ENCODE peak calls at places on chromosomes 13 and 19, in eight cellular contexts. U is MM.1S, K is psoas muscle, X is brain microvascular endothelial cell, M is SJCRH30, G is cardiac muscle cell, R is right atrium auricular region, E is neural progenitor cell. Q is an unnamed sample.

GRCh38 chr13:51298812-51299211 is 40.7 kb upstream of the SERPINE3 start:
- DNase-seq in M (peak; percentile 29), G (no peak), R (no peak), X (no peak), K (no peak), E (no peak), U (no peak), Q (no peak)

GRCh38 chr13:111049791-111050538 is 65.1 kb upstream of the ARHGEF7 start:
- DNase-seq in G (peak; percentile 11), E (peak; percentile 46), M (peak; percentile 56), K (no peak), X (no peak), U (no peak), R (peak; percentile 46), Q (peak; percentile 67)

GRCh38 chr13:110272651-110273050 is 34.3 kb downstream of the COL4A1 start:
- DNase-seq in X (no peak), M (no peak), U (no peak), E (no peak), G (no peak), R (no peak), K (no peak), Q (no peak)

GRCh38 chr19:4066176-4066606 is 508 bp downstream of the ZBTB7A start:
- DNase-seq in R (no peak), E (no peak), M (no peak), G (no peak), K (peak; percentile 81), X (no peak), U (no peak), Q (peak; percentile 89)

GRCh38 chr19:2235396-2236284 is 489 bp downstream of the PLEKHJ1 start:
- DNase-seq in K (no peak), E (peak; percentile 37), R (no peak), G (peak; percentile 58), X (no peak), M (peak; percentile 57), U (peak; percentile 44), Q (no peak)

GRCh38 chr13:114200673-114201005 is 21.6 kb downstream of the CFAP97D2 start:
- DNase-seq in U (no peak), X (no peak), G (peak; percentile 31), K (no peak), R (no peak), E (no peak), M (no peak), Q (no peak)

GRCh38 chr19:1671716-1672037 is 19.3 kb upstream of the TCF3 start:
- DNase-seq in X (no peak), R (no peak), K (no peak), E (no peak), M (no peak), U (peak; percentile 63), G (no peak), Q (no peak)

GRCh38 chr13:32253911-32254399 is 61.2 kb downstream of the ZAR1L start:
- DNase-seq in M (no peak), U (no peak), E (no peak), G (no peak), X (no peak), K (no peak), R (no peak), Q (no peak)

GRCh38 chr13:113941571-113942191 is 32.2 kb downstream of the C13orf46 start:
- DNase-seq in R (no peak), U (no peak), G (no peak), K (peak; percentile 42), M (no peak), E (no peak), X (peak; percentile 14), Q (no peak)

GRCh38 chr13:26983533-26984315 is 187.9 kb downstream of the USP12 start:
- DNase-seq in U (no peak), R (no peak), X (no peak), G (no peak), K (no peak), M (no peak), E (no peak), Q (no peak)

GRCh38 chr19:38190793-38191192 is 33.2 kb downstream of the DPF1 start:
- DNase-seq in U (no peak), G (no peak), M (no peak), E (no peak), K (no peak), R (no peak), X (no peak), Q (no peak)

GRCh38 chr19:58548859-58549663 is 5.2 kb downstream of the TRIM28 start:
- DNase-seq in U (no peak), R (no peak), K (no peak), X (no peak), E (no peak), M (no peak), G (no peak), Q (no peak)

GRCh38 chr19:52898101-52898500 is 666 bp upstream of the ZNF320 start:
- DNase-seq in M (no peak), X (no peak), G (no peak), E (peak; percentile 41), U (no peak), K (no peak), R (no peak), Q (peak; percentile 57)

GRCh38 chr19:15038304-15038703 is 11.0 kb upstream of the CASP14 start:
- DNase-seq in M (no peak), K (peak; percentile 67), X (no peak), R (no peak), U (no peak), G (no peak), E (no peak), Q (no peak)

GRCh38 chr19:54209058-54209747 is 8.5 kb downstream of the RPS9 start:
- DNase-seq in G (no peak), X (no peak), K (no peak), E (no peak), R (no peak), U (no peak), M (peak; percentile 61), Q (no peak)

GRCh38 chr13:89550842-89551422 is 1796.6 kb upstream of the MIR17HG start:
- DNase-seq in G (no peak), K (no peak), R (no peak), E (no peak), X (no peak), U (no peak), M (no peak), Q (no peak)

GRCh38 chr13:66506979-66507378 is 723.2 kb downstream of the PCDH9 start:
- DNase-seq in M (peak; percentile 6), G (no peak), R (no peak), E (no peak), X (no peak), K (no peak), U (peak; percentile 45), Q (no peak)

GRCh38 chr19:19644054-19644388 is 564 bp upstream of the GMIP start:
- DNase-seq in K (no peak), R (no peak), M (no peak), G (no peak), U (no peak), X (no peak), E (no peak), Q (no peak)

GRCh38 chr13:112674412-112675383 is 15.1 kb upstream of the ATP11A start:
- DNase-seq in K (no peak), E (no peak), R (no peak), X (no peak), M (no peak), G (no peak), U (peak; percentile 55), Q (no peak)

GRCh38 chr13:23584275-23584674 is 14.1 kb downstream of the TNFRSF19 start:
- DNase-seq in R (no peak), E (no peak), M (no peak), X (no peak), U (no peak), G (no peak), K (no peak), Q (no peak)

GRCh38 chr19:5563008-5563431 is 4.7 kb downstream of the TINCR start:
- DNase-seq in E (no peak), G (no peak), U (no peak), M (no peak), X (no peak), K (no peak), R (no peak), Q (no peak)

GRCh38 chr19:44447864-44448674 is at the start of gene ZNF229:
- DNase-seq in R (peak; percentile 85), M (no peak), E (peak; percentile 95), G (peak; percentile 92), X (peak; percentile 94), K (peak; percentile 88), U (peak; percentile 33), Q (peak; percentile 91)
- H3K27ac ChIP-seq in R (peak within 1 kb of the TSS; percentile 41), M (no peak within 1 kb of the TSS), E (no peak within 1 kb of the TSS), G (peak within 1 kb of the TSS; percentile 71), X (peak within 1 kb of the TSS; percentile 72), K (peak within 1 kb of the TSS; percentile 64), U (no peak within 1 kb of the TSS), Q (no peak within 1 kb of the TSS)

GRCh38 chr13:48234652-48235099 is 1.7 kb downstream of the ITM2B start:
- DNase-seq in U (no peak), K (no peak), R (no peak), M (no peak), X (no peak), G (no peak), E (no peak), Q (no peak)

GRCh38 chr13:48233886-48234488 is 981 bp downstream of the ITM2B start:
- DNase-seq in G (no peak), M (no peak), E (peak; percentile 26), X (no peak), R (no peak), U (no peak), K (no peak), Q (no peak)

GRCh38 chr13:48236528-48237353 is 3.7 kb downstream of the ITM2B start:
- DNase-seq in G (peak; percentile 9), K (no peak), R (no peak), X (no peak), M (no peak), U (no peak), E (no peak), Q (no peak)

GRCh38 chr13:48235100-48235813 is 2.3 kb downstream of the ITM2B start:
- DNase-seq in G (peak; percentile 52), U (no peak), E (peak; percentile 42), M (peak; percentile 61), R (no peak), K (no peak), X (no peak), Q (no peak)

GRCh38 chr13:48235814-48236135 is 2.8 kb downstream of the ITM2B start:
- DNase-seq in K (no peak), G (peak; percentile 6), R (no peak), M (no peak), U (no peak), X (no peak), E (no peak), Q (no peak)
- H3K27ac ChIP-seq in K (peak overlapping the region; percentile 99), G (peak overlapping the region; percentile 76), R (peak overlapping the region; percentile 99), M (peak overlapping the region; percentile 80), U (no peak overlapping the region), X (no peak overlapping the region), E (peak overlapping the region; percentile 26), Q (peak overlapping the region; percentile 60)

DNA sequence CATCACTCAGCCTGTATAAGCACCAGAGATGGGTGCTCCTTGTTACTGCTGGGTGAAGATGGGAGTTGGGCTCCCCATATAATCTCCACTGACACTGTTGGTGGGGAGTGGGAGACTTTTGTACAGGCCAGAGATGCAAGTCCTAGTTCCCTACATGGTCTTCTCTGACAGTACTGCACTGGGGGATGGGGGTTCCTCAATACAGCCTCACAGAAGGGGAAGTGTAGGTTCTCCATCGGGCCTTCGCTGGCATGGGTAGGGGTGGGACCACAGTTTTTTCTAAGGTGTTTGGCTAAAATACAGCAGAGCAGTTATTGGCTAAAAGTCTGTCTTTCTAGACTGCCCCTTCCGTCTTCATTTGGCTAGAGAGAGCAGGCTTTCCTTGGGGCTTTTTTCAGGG is 167.2 kb upstream of the SERP2 start:
- DNase-seq in R (no peak), G (no peak), K (no peak), U (no peak), X (no peak), E (no peak), M (no peak), Q (no peak)
- H3K27ac ChIP-seq in R (no peak overlapping the region), G (no peak overlapping the region), K (no peak overlapping the region), U (no peak overlapping the region), X (no peak overlapping the region), E (no peak overlapping the region), M (no peak overlapping the region), Q (no peak overlapping the region)

GRCh38 chr19:42198676-42199439 is 18.6 kb downstream of the DEDD2 start:
- DNase-seq in R (no peak), U (peak; percentile 84), E (no peak), X (no peak), G (no peak), K (no peak), M (no peak), Q (no peak)
- H3K27ac ChIP-seq in R (peak overlapping the region; percentile 18), U (peak overlapping the region; percentile 82), E (no peak overlapping the region), X (no peak overlapping the region), G (no peak overlapping the region), K (no peak overlapping the region), M (no peak overlapping the region), Q (peak overlapping the region; percentile 3)

Q was measured in right cardiac atrium.